ENCODE peak calls at places on chromosomes 12 and 14, in nine cellular contexts. Q is kidney, U is uterus, X is K562, P is AG10803, G is GM20000, R is OCI-LY7, A is lung, N is DND-41. M is an unnamed sample.

GRCh38 chr12:120538281-120539156 is 4.4 kb downstream of the RNF10 start:
- DNase-seq in P (peak; percentile 62), N (no peak), X (peak; percentile 17), G (no peak), A (peak; percentile 64), Q (no peak), R (no peak), U (peak; percentile 39), M (no peak)

GRCh38 chr14:21233457-21234076 is 35.7 kb downstream of the HNRNPC start:
- DNase-seq in X (peak; percentile 6), G (no peak), Q (no peak), U (no peak), P (no peak), N (no peak), A (no peak), R (peak; percentile 16), M (no peak)

GRCh38 chr14:100547633-100548294 is 39.5 kb downstream of the BEGAIN start:
- DNase-seq in X (no peak), P (peak; percentile 68), Q (no peak), G (no peak), U (peak; percentile 79), N (peak; percentile 84), A (peak; percentile 35), R (peak; percentile 18), M (peak; percentile 51)

GRCh38 chr12:61367281-61367785 is 892.9 kb upstream of the USP15 start:
- DNase-seq in R (peak; percentile 7), G (no peak), P (no peak), U (no peak), N (no peak), X (no peak), A (no peak), Q (no peak), M (no peak)

GRCh38 chr12:106417926-106418910 is 60.7 kb downstream of the POLR3B start:
- DNase-seq in P (peak; percentile 81), X (no peak), U (no peak), A (no peak), N (no peak), Q (no peak), R (no peak), G (no peak), M (no peak)

GRCh38 chr12:114668905-114669304 is 15.1 kb downstream of the TBX3 start:
- DNase-seq in P (no peak), A (no peak), Q (no peak), G (no peak), U (peak; percentile 56), N (no peak), X (no peak), R (no peak), M (no peak)

GRCh38 chr14:37864861-37865718 is 269.7 kb downstream of the TTC6 start:
- DNase-seq in G (no peak), R (no peak), N (no peak), X (no peak), A (no peak), U (no peak), Q (no peak), P (peak; percentile 89), M (no peak)

GRCh38 chr14:33781267-33781666 is 169.6 kb downstream of the EGLN3 start:
- DNase-seq in R (no peak), A (no peak), Q (no peak), G (no peak), U (no peak), P (peak; percentile 50), N (no peak), X (no peak), M (no peak)

GRCh38 chr12:131589966-131590365 is 120.9 kb upstream of the SFSWAP start:
- DNase-seq in U (no peak), N (no peak), X (no peak), P (no peak), R (no peak), A (no peak), G (no peak), Q (no peak), M (no peak)

GRCh38 chr12:131591136-131591535 is 119.8 kb upstream of the SFSWAP start:
- DNase-seq in R (no peak), N (no peak), P (no peak), X (no peak), Q (no peak), A (no peak), G (no peak), U (no peak), M (no peak)

GRCh38 chr12:131592972-131593371 is 117.9 kb upstream of the SFSWAP start:
- DNase-seq in A (no peak), X (no peak), N (no peak), U (no peak), Q (no peak), G (peak; percentile 87), R (no peak), P (no peak), M (peak; percentile 47)

GRCh38 chr12:131593411-131593810 is 117.5 kb upstream of the SFSWAP start:
- DNase-seq in X (no peak), N (no peak), U (no peak), G (no peak), A (no peak), R (no peak), P (no peak), Q (no peak), M (no peak)

DNA sequence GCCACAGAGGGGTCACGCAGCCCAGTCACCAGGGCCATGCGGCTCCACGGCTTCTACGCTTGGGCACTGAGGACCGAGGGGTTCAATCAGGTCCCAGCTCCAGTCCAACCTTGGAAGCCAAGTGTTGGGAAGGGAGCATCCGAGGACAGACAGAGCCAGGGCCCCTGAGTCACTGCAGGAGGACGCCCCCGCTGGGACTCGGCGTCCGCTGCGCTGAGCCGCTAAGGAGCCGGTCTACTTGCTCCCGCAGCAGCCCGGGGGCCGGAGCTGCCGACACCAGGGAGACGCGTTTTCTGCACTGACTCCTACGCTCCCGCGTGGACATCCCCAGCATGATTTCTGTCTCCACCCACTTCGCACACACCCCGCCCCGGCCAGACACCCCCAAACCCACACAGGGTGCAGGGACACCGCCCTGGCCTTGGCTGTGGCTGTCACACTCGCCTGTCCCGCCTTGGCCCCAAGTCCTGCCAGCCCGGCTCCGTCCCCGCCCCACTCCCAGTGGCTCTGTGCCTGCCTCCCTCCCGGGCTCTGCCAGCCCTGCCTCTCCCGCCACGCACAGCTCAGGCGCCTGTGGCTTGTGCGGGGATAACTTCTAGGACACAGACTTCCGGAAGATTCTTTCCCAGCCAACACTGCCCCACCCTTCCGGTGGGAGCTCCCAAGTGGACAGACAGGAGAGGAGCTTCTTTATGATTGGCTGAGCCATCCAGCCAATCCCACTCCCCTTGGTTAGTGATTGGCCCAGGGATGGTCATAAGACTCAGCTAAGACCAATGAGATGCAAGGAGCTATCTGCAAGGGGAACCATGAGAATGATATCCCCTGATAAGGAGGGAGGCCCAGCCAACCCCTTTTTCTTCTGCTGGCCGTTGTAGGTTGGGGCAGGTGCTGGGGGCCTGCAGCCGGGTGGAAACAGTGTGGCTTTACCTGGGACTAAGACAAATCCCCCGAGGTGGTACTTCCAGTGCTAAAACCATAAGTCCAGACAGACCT is 118.9 kb upstream of the SFSWAP start:
- DNase-seq in Q (no peak), U (no peak), R (no peak), N (no peak), A (no peak), P (no peak), X (peak; percentile 65), G (no peak), M (no peak)
- TF ChIP-seq CTCF in Q (no peak), U (no peak), R (no peak), N (no peak), A (no peak), P (no peak), X (no peak), G (no peak), M (no peak)

GRCh38 chr12:31007153-31007495 is 66.5 kb upstream of the DDX11 start:
- DNase-seq in P (no peak), G (no peak), X (no peak), U (peak; percentile 5), Q (no peak), N (no peak), R (no peak), A (no peak), M (no peak)

GRCh38 chr12:31004666-31005065 is 69.0 kb upstream of the DDX11 start:
- DNase-seq in X (no peak), G (no peak), U (peak; percentile 1), P (no peak), R (no peak), Q (peak; percentile 58), N (no peak), A (no peak), M (no peak)

GRCh38 chr12:31006416-31007152 is 67.1 kb upstream of the DDX11 start:
- DNase-seq in N (no peak), R (no peak), U (peak; percentile 10), P (no peak), X (no peak), Q (peak; percentile 49), A (no peak), G (no peak), M (no peak)

GRCh38 chr12:31005256-31005943 is 68.3 kb upstream of the DDX11 start:
- DNase-seq in G (no peak), A (no peak), U (peak; percentile 7), R (no peak), X (no peak), P (no peak), Q (peak; percentile 38), N (no peak), M (no peak)

GRCh38 chr12:31005944-31006361 is 67.7 kb upstream of the DDX11 start:
- DNase-seq in X (no peak), U (peak; percentile 10), G (no peak), R (no peak), A (no peak), N (no peak), Q (no peak), P (peak; percentile 81), M (no peak)
- TF ChIP-seq CTCF in X (no peak), U (no peak), G (no peak), R (no peak), A (no peak), N (no peak), Q (no peak), P (no peak), M (no peak)

GRCh38 chr12:113479578-113480335 is 8.1 kb upstream of the LHX5 start:
- DNase-seq in P (peak; percentile 8), A (no peak), R (no peak), X (peak; percentile 73), N (peak; percentile 29), U (no peak), G (peak; percentile 67), Q (no peak), M (peak; percentile 48)
- TF ChIP-seq CTCF in P (no peak), A (no peak), R (no peak), X (no peak), N (no peak), U (no peak), G (no peak), Q (no peak), M (no peak)

GRCh38 chr14:78904094-78904493 is 733.9 kb downstream of the NRXN3 start:
- DNase-seq in N (no peak), X (no peak), A (no peak), R (no peak), G (no peak), U (no peak), P (no peak), Q (no peak), M (no peak)
- TF ChIP-seq CTCF in N (no peak), X (no peak), A (no peak), R (no peak), G (no peak), U (no peak), P (no peak), Q (no peak), M (no peak)

DNA sequence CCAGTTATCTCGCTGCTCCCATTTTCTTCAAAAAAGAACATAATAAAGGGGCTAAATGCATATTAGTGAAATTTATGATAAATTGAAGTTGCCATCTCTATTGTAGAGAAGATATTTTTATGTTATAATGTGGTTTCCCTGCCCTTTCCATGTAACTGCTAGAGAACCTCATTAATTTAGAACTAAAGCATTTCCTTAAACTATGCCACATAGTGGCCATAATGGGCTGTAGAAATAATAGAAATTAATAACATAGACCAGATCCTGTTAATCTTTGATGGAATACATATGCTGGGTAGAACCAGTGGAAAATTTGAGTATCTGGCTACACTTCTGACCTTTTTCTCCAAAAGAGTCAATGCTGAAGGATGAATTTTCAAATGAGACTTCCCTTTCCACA is 376.7 kb downstream of the PDZRN4 start:
- DNase-seq in X (no peak), N (no peak), U (no peak), P (no peak), R (no peak), A (no peak), Q (no peak), G (no peak), M (no peak)
- TF ChIP-seq CTCF in X (no peak), N (no peak), U (no peak), P (no peak), R (peak; percentile 58), A (no peak), Q (no peak), G (no peak), M (no peak)